ENCODE peak calls at places on chromosomes 4 and X, in eight cellular contexts. One of them, this sample, is unnamed. For H3K36me3, the result is how much of the 10 kb centered on the place peaks cover.

GRCh38 chr4:107017681-107018321 is 18.3 kb downstream of the DKK2 start:
- DNase-seq in IMR-90: no peak
- DNase-seq in tibial nerve: no peak
- DNase-seq in right lobe of liver: no peak
- DNase-seq in gastrocnemius medialis: no peak
- DNase-seq in spleen: no peak
- DNase-seq in endothelial cell of umbilical vein: no peak
- DNase-seq in upper lobe of left lung: no peak
- DNase-seq in this sample: no peak

GRCh38 chr4:38612996-38613395 is 51.0 kb upstream of the KLF3 start:
- DNase-seq in gastrocnemius medialis: no peak
- DNase-seq in endothelial cell of umbilical vein: peak
- DNase-seq in spleen: no peak
- DNase-seq in tibial nerve: no peak
- DNase-seq in right lobe of liver: no peak
- DNase-seq in upper lobe of left lung: no peak
- DNase-seq in IMR-90: no peak
- DNase-seq in this sample: no peak

GRCh38 chrX:12013220-12013619 is 125.1 kb upstream of the FRMPD4 start:
- DNase-seq in gastrocnemius medialis: no peak
- DNase-seq in endothelial cell of umbilical vein: peak
- DNase-seq in upper lobe of left lung: no peak
- DNase-seq in spleen: no peak
- DNase-seq in IMR-90: peak
- DNase-seq in right lobe of liver: no peak
- DNase-seq in tibial nerve: no peak
- DNase-seq in this sample: no peak

GRCh38 chrX:143642426-143642825 is 6.5 kb upstream of the SLITRK4 start:
- DNase-seq in gastrocnemius medialis: no peak
- DNase-seq in endothelial cell of umbilical vein: no peak
- DNase-seq in right lobe of liver: no peak
- DNase-seq in upper lobe of left lung: no peak
- DNase-seq in IMR-90: no peak
- DNase-seq in tibial nerve: no peak
- DNase-seq in spleen: no peak
- DNase-seq in this sample: no peak

GRCh38 chrX:150935466-150935865 is 37.0 kb upstream of the CD99L2 start:
- DNase-seq in gastrocnemius medialis: no peak
- DNase-seq in right lobe of liver: no peak
- DNase-seq in upper lobe of left lung: no peak
- DNase-seq in tibial nerve: no peak
- DNase-seq in IMR-90: peak
- DNase-seq in endothelial cell of umbilical vein: no peak
- DNase-seq in spleen: no peak
- DNase-seq in this sample: no peak

GRCh38 chrX:54495814-54496516 is at the start of gene FGD1:
- DNase-seq in IMR-90: peak
- DNase-seq in gastrocnemius medialis: peak
- DNase-seq in tibial nerve: peak
- DNase-seq in right lobe of liver: peak
- DNase-seq in endothelial cell of umbilical vein: peak
- DNase-seq in upper lobe of left lung: peak
- DNase-seq in spleen: peak
- DNase-seq in this sample: peak

GRCh38 chr4:164224871-164225270 is 529.1 kb upstream of the SMIM31 start:
- DNase-seq in tibial nerve: no peak
- DNase-seq in gastrocnemius medialis: no peak
- DNase-seq in spleen: no peak
- DNase-seq in IMR-90: no peak
- DNase-seq in upper lobe of left lung: no peak
- DNase-seq in right lobe of liver: no peak
- DNase-seq in endothelial cell of umbilical vein: no peak
- DNase-seq in this sample: no peak

GRCh38 chr4:176038789-176039188 is 26.9 kb upstream of the WDR17 start:
- DNase-seq in IMR-90: no peak
- DNase-seq in spleen: no peak
- DNase-seq in gastrocnemius medialis: no peak
- DNase-seq in upper lobe of left lung: no peak
- DNase-seq in tibial nerve: no peak
- DNase-seq in endothelial cell of umbilical vein: no peak
- DNase-seq in right lobe of liver: no peak
- DNase-seq in this sample: no peak

GRCh38 chr4:67452100-67452887 is 93.0 kb downstream of the CENPC start:
- DNase-seq in tibial nerve: no peak
- DNase-seq in spleen: no peak
- DNase-seq in upper lobe of left lung: no peak
- DNase-seq in IMR-90: peak
- DNase-seq in endothelial cell of umbilical vein: no peak
- DNase-seq in right lobe of liver: no peak
- DNase-seq in gastrocnemius medialis: no peak
- DNase-seq in this sample: no peak

GRCh38 chr4:3660086-3660927 is 105.9 kb upstream of the ADRA2C start:
- DNase-seq in spleen: no peak
- DNase-seq in gastrocnemius medialis: peak
- DNase-seq in right lobe of liver: no peak
- DNase-seq in IMR-90: peak
- DNase-seq in tibial nerve: no peak
- DNase-seq in upper lobe of left lung: peak
- DNase-seq in endothelial cell of umbilical vein: no peak
- DNase-seq in this sample: no peak

GRCh38 chr4:85280963-85281362 is 194.0 kb upstream of the ARHGAP24 start:
- DNase-seq in tibial nerve: no peak
- DNase-seq in right lobe of liver: no peak
- DNase-seq in endothelial cell of umbilical vein: no peak
- DNase-seq in gastrocnemius medialis: no peak
- DNase-seq in IMR-90: no peak
- DNase-seq in upper lobe of left lung: no peak
- DNase-seq in spleen: no peak
- DNase-seq in this sample: no peak

GRCh38 chr4:152229782-152230289 is 306.1 kb downstream of the FBXW7 start:
- DNase-seq in spleen: no peak
- DNase-seq in gastrocnemius medialis: no peak
- DNase-seq in endothelial cell of umbilical vein: no peak
- DNase-seq in IMR-90: no peak
- DNase-seq in tibial nerve: no peak
- DNase-seq in right lobe of liver: no peak
- DNase-seq in upper lobe of left lung: no peak
- DNase-seq in this sample: no peak

GRCh38 chr4:59380841-59381366 is 1819.2 kb upstream of the ADGRL3 start:
- DNase-seq in upper lobe of left lung: no peak
- DNase-seq in right lobe of liver: no peak
- DNase-seq in tibial nerve: no peak
- DNase-seq in spleen: no peak
- DNase-seq in gastrocnemius medialis: no peak
- DNase-seq in endothelial cell of umbilical vein: no peak
- DNase-seq in IMR-90: no peak
- DNase-seq in this sample: no peak

GRCh38 chr4:123398151-123398802 is 1.7 kb downstream of the SPRY1 start:
- DNase-seq in gastrocnemius medialis: peak
- DNase-seq in right lobe of liver: peak
- DNase-seq in spleen: peak
- DNase-seq in upper lobe of left lung: peak
- DNase-seq in IMR-90: peak
- DNase-seq in endothelial cell of umbilical vein: peak
- DNase-seq in tibial nerve: peak
- DNase-seq in this sample: peak

GRCh38 chr4:116272336-116272735 is 813.0 kb downstream of the TRAM1L1 start:
- DNase-seq in spleen: no peak
- DNase-seq in gastrocnemius medialis: no peak
- DNase-seq in right lobe of liver: no peak
- DNase-seq in endothelial cell of umbilical vein: no peak
- DNase-seq in IMR-90: no peak
- DNase-seq in upper lobe of left lung: no peak
- DNase-seq in tibial nerve: no peak
- DNase-seq in this sample: no peak

GRCh38 chr4:160370046-160370445 is 1267.2 kb downstream of the RAPGEF2 start:
- DNase-seq in spleen: no peak
- DNase-seq in tibial nerve: no peak
- DNase-seq in upper lobe of left lung: no peak
- DNase-seq in endothelial cell of umbilical vein: no peak
- DNase-seq in IMR-90: no peak
- DNase-seq in gastrocnemius medialis: no peak
- DNase-seq in right lobe of liver: no peak
- DNase-seq in this sample: no peak

GRCh38 chrX:129478516-129478915 is 44.8 kb downstream of the SMARCA1 start:
- DNase-seq in spleen: no peak
- DNase-seq in endothelial cell of umbilical vein: no peak
- DNase-seq in gastrocnemius medialis: peak
- DNase-seq in tibial nerve: no peak
- DNase-seq in right lobe of liver: no peak
- DNase-seq in upper lobe of left lung: no peak
- DNase-seq in IMR-90: peak
- DNase-seq in this sample: no peak

GRCh38 chr4:102730968-102731533 is 29.7 kb downstream of the MANBA start:
- DNase-seq in gastrocnemius medialis: no peak
- DNase-seq in right lobe of liver: no peak
- DNase-seq in endothelial cell of umbilical vein: no peak
- DNase-seq in tibial nerve: no peak
- DNase-seq in upper lobe of left lung: no peak
- DNase-seq in spleen: no peak
- DNase-seq in IMR-90: no peak
- DNase-seq in this sample: no peak
- H3K36me3 ChIP-seq in gastrocnemius medialis: under half
- H3K36me3 ChIP-seq in right lobe of liver: under half
- H3K36me3 ChIP-seq in endothelial cell of umbilical vein: under half
- H3K36me3 ChIP-seq in tibial nerve: under half
- H3K36me3 ChIP-seq in upper lobe of left lung: under half
- H3K36me3 ChIP-seq in spleen: under half
- H3K36me3 ChIP-seq in IMR-90: under half
- H3K36me3 ChIP-seq in this sample: under half

GRCh38 chr4:37473807-37474206 is 212.4 kb downstream of the RELL1 start:
- DNase-seq in upper lobe of left lung: no peak
- DNase-seq in right lobe of liver: no peak
- DNase-seq in tibial nerve: no peak
- DNase-seq in spleen: no peak
- DNase-seq in gastrocnemius medialis: no peak
- DNase-seq in endothelial cell of umbilical vein: no peak
- DNase-seq in IMR-90: no peak
- DNase-seq in this sample: no peak

GRCh38 chr4:37470243-37470642 is 215.9 kb downstream of the RELL1 start:
- DNase-seq in endothelial cell of umbilical vein: no peak
- DNase-seq in IMR-90: no peak
- DNase-seq in tibial nerve: no peak
- DNase-seq in gastrocnemius medialis: no peak
- DNase-seq in spleen: no peak
- DNase-seq in upper lobe of left lung: no peak
- DNase-seq in right lobe of liver: no peak
- DNase-seq in this sample: no peak

GRCh38 chr4:37469286-37469685 is 216.9 kb downstream of the RELL1 start:
- DNase-seq in tibial nerve: no peak
- DNase-seq in endothelial cell of umbilical vein: no peak
- DNase-seq in upper lobe of left lung: no peak
- DNase-seq in right lobe of liver: no peak
- DNase-seq in spleen: no peak
- DNase-seq in IMR-90: no peak
- DNase-seq in gastrocnemius medialis: no peak
- DNase-seq in this sample: no peak

GRCh38 chr4:37475087-37475486 is 211.1 kb downstream of the RELL1 start:
- DNase-seq in gastrocnemius medialis: no peak
- DNase-seq in upper lobe of left lung: no peak
- DNase-seq in endothelial cell of umbilical vein: no peak
- DNase-seq in IMR-90: no peak
- DNase-seq in right lobe of liver: no peak
- DNase-seq in spleen: no peak
- DNase-seq in tibial nerve: no peak
- DNase-seq in this sample: no peak

GRCh38 chr4:37471971-37472370 is 214.2 kb downstream of the RELL1 start:
- DNase-seq in right lobe of liver: no peak
- DNase-seq in gastrocnemius medialis: no peak
- DNase-seq in upper lobe of left lung: no peak
- DNase-seq in spleen: no peak
- DNase-seq in tibial nerve: no peak
- DNase-seq in endothelial cell of umbilical vein: no peak
- DNase-seq in IMR-90: no peak
- DNase-seq in this sample: no peak
- TF ChIP-seq POLR2A in right lobe of liver: no peak
- TF ChIP-seq POLR2A in gastrocnemius medialis: no peak
- TF ChIP-seq POLR2A in upper lobe of left lung: no peak
- TF ChIP-seq POLR2A in spleen: no peak
- TF ChIP-seq POLR2A in tibial nerve: no peak
- TF ChIP-seq POLR2A in endothelial cell of umbilical vein: no peak
- TF ChIP-seq POLR2A in IMR-90: no peak
- TF ChIP-seq POLR2A in this sample: no peak

GRCh38 chr4:48831532-48832015 is 686 bp downstream of the OCIAD1 start:
- DNase-seq in upper lobe of left lung: no peak
- DNase-seq in gastrocnemius medialis: no peak
- DNase-seq in right lobe of liver: no peak
- DNase-seq in spleen: no peak
- DNase-seq in IMR-90: peak
- DNase-seq in endothelial cell of umbilical vein: peak
- DNase-seq in tibial nerve: no peak
- DNase-seq in this sample: no peak

GRCh38 chr4:48832571-48832970 is 1.7 kb downstream of the OCIAD1 start:
- DNase-seq in IMR-90: no peak
- DNase-seq in right lobe of liver: no peak
- DNase-seq in upper lobe of left lung: no peak
- DNase-seq in gastrocnemius medialis: no peak
- DNase-seq in endothelial cell of umbilical vein: peak
- DNase-seq in spleen: no peak
- DNase-seq in tibial nerve: no peak
- DNase-seq in this sample: no peak

GRCh38 chr4:48830706-48831531 is at the start of gene OCIAD1:
- DNase-seq in tibial nerve: peak
- DNase-seq in upper lobe of left lung: peak
- DNase-seq in gastrocnemius medialis: peak
- DNase-seq in IMR-90: peak
- DNase-seq in endothelial cell of umbilical vein: peak
- DNase-seq in right lobe of liver: peak
- DNase-seq in spleen: peak
- DNase-seq in this sample: peak

GRCh38 chr4:48841045-48841827 is 10.3 kb downstream of the OCIAD1 start:
- DNase-seq in gastrocnemius medialis: no peak
- DNase-seq in IMR-90: no peak
- DNase-seq in tibial nerve: no peak
- DNase-seq in spleen: no peak
- DNase-seq in upper lobe of left lung: no peak
- DNase-seq in right lobe of liver: peak
- DNase-seq in endothelial cell of umbilical vein: no peak
- DNase-seq in this sample: no peak

GRCh38 chr4:48836658-48837057 is 5.8 kb downstream of the OCIAD1 start:
- DNase-seq in endothelial cell of umbilical vein: no peak
- DNase-seq in upper lobe of left lung: no peak
- DNase-seq in gastrocnemius medialis: no peak
- DNase-seq in tibial nerve: no peak
- DNase-seq in right lobe of liver: no peak
- DNase-seq in spleen: no peak
- DNase-seq in IMR-90: no peak
- DNase-seq in this sample: no peak
- H3K36me3 ChIP-seq in endothelial cell of umbilical vein: under half
- H3K36me3 ChIP-seq in upper lobe of left lung: under half
- H3K36me3 ChIP-seq in gastrocnemius medialis: under half
- H3K36me3 ChIP-seq in tibial nerve: under half
- H3K36me3 ChIP-seq in right lobe of liver: under half
- H3K36me3 ChIP-seq in spleen: half or more
- H3K36me3 ChIP-seq in IMR-90: under half
- H3K36me3 ChIP-seq in this sample: under half

DNA sequence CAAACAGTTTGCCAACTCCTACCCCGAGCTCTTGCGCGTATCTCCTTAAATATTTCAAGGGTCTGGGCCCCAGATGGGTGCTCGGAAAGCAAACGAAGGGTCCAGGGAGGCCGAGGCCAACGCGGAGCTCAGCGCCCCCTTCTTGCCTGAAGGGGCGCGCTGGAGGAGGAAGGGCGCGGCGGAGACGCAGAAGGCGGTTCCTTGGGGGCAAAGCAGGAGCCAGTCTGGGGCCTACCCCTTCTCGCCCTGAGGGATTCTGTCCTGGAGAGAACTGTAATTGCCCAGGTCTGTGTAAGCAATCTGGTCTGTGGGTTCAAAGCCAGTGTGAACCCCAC is 4.0 kb upstream of the SFRP2 start:
- DNase-seq in tibial nerve: no peak
- DNase-seq in gastrocnemius medialis: no peak
- DNase-seq in upper lobe of left lung: peak
- DNase-seq in right lobe of liver: no peak
- DNase-seq in endothelial cell of umbilical vein: no peak
- DNase-seq in spleen: no peak
- DNase-seq in IMR-90: no peak
- DNase-seq in this sample: no peak
- TF ChIP-seq POLR2A in tibial nerve: no peak
- TF ChIP-seq POLR2A in gastrocnemius medialis: no peak
- TF ChIP-seq POLR2A in upper lobe of left lung: no peak
- TF ChIP-seq POLR2A in right lobe of liver: no peak
- TF ChIP-seq POLR2A in endothelial cell of umbilical vein: no peak
- TF ChIP-seq POLR2A in spleen: no peak
- TF ChIP-seq POLR2A in IMR-90: no peak
- TF ChIP-seq POLR2A in this sample: no peak